ENCODE peak calls at places on chromosomes 6 and 20, in six cellular contexts. Q, L, D, P, T and M are unnamed samples.

GRCh38 chr6:13383280-13384163 is 55.2 kb upstream of the TBC1D7 start:
- DNase-seq in Q (no peak), L (peak), T (peak), P (no peak), D (no peak), M (peak)

GRCh38 chr6:11428895-11429294 is 108.7 kb upstream of the TMEM170B start:
- DNase-seq in P (peak), T (no peak), L (peak), Q (peak), D (no peak), M (peak)

GRCh38 chr20:31661625-31662371 is 24.1 kb downstream of the COX4I2 start:
- DNase-seq in Q (peak), P (peak), L (peak), T (peak), D (peak), M (peak)

GRCh38 chr6:47047479-47048411 is 5.6 kb upstream of the ADGRF1 start:
- DNase-seq in D (no peak), L (peak), T (peak), Q (peak), P (peak), M (peak)

GRCh38 chr6:3722211-3722621 is 29.3 kb downstream of the PXDC1 start:
- DNase-seq in P (peak), T (no peak), L (no peak), Q (no peak), D (no peak), M (no peak)

GRCh38 chr6:110720066-110720465 is 95.2 kb downstream of the CDK19 start:
- DNase-seq in D (no peak), P (no peak), L (peak), T (peak), Q (no peak), M (peak)

GRCh38 chr20:11047559-11047958 is 373.8 kb upstream of the JAG1 start:
- DNase-seq in Q (no peak), L (peak), T (peak), D (no peak), P (peak), M (peak)

GRCh38 chr6:52263709-52264320 is 19.5 kb upstream of the IL17F start:
- DNase-seq in T (peak), D (peak), L (peak), P (peak), Q (peak), M (peak)

GRCh38 chr6:36290668-36291620 is 21.1 kb downstream of the PNPLA1 start:
- DNase-seq in T (peak), Q (peak), L (peak), P (no peak), D (no peak), M (peak)

GRCh38 chr6:8905647-8906231 is 470.4 kb upstream of the SLC35B3 start:
- DNase-seq in L (no peak), D (no peak), Q (no peak), P (no peak), T (peak), M (peak)

GRCh38 chr6:16168858-16169257 is 40.0 kb downstream of the MYLIP start:
- DNase-seq in T (peak), D (no peak), P (peak), L (peak), Q (peak), M (no peak)
- TF ChIP-seq CTCF in T (peak), D (peak), P (peak), L (peak), Q (peak), M (peak)

GRCh38 chr6:69570126-69570525 is 226.7 kb downstream of the LMBRD1 start:
- DNase-seq in P (no peak), L (no peak), D (no peak), T (no peak), Q (no peak), M (no peak)

GRCh38 chr6:69571234-69571633 is 225.6 kb downstream of the LMBRD1 start:
- DNase-seq in D (no peak), L (no peak), Q (no peak), P (no peak), T (no peak), M (no peak)
- H3K4me3 ChIP-seq in D (no peak), L (no peak), Q (no peak), P (no peak), T (no peak), M (no peak)

GRCh38 chr20:17688965-17689364 is 6.9 kb upstream of the RRBP1 start:
- DNase-seq in P (no peak), L (no peak), D (no peak), Q (no peak), T (peak), M (no peak)

GRCh38 chr20:17690144-17690543 is 8.1 kb upstream of the RRBP1 start:
- DNase-seq in T (no peak), P (no peak), L (no peak), D (no peak), Q (no peak), M (no peak)

GRCh38 chr20:17685168-17685567 is 3.1 kb upstream of the RRBP1 start:
- DNase-seq in T (no peak), P (no peak), Q (no peak), L (no peak), D (no peak), M (peak)

GRCh38 chr20:17684077-17684888 is 2.2 kb upstream of the RRBP1 start:
- DNase-seq in Q (no peak), T (no peak), P (no peak), D (no peak), L (no peak), M (no peak)

DNA sequence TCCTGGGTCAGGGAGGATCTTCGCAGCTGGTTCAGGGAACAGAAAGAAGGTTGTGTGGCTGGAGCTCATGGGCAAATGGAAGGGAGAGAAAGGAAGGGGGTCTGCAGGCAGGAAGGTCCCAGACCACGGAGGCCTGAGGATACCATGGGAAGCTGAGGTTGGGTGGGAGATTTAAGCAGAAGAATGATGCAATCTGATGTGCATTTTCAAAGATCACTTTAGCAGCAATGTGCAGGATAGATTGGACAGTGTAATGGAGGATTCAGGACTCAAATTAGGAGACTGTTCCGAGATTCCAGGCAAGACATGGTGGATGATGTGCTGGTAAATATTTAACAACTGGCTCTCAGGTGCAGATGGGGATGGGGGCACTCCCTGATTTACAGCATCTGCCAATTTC is 5.8 kb upstream of the RRBP1 start:
- DNase-seq in D (no peak), P (no peak), L (no peak), Q (no peak), T (no peak), M (no peak)
- TF ChIP-seq CTCF in D (no peak), P (no peak), L (no peak), Q (no peak), T (no peak), M (no peak)

DNA sequence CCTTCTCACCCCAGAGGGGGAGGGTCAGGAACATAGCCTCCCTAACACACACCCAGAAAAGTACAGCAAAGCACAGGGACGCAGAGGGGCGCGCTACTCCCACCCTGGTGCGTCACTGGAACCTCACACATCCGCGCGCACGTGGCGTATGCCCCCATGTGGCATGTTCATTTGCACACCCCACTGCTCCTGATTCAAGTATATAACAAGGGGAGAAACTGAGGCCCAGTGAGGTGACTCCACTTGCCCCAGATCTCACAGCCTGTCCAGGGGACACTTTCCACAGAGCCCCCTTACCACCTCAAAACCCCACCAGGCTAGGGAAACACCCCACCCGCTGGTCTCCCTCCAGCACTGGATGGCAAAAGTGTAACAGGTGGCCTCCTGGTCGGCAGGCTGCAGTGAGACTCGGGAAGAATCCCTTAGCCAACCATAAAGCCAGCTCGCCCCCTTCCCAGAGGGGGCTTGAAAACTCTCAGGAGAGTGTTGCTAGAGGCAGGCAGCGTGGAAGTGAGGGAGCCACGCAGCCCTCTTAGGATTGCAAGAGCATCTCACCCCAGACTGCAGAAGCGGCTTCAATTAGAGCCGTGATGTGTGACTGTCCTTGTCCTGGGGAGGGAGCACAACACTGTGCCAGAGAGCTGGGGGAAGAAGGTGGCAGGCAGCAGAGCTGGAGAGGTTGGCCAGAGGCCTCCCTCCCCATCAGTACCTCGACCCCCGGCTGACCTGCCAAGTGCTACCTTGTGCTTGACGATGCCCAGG is at the start of gene GRM4:
- DNase-seq in T (no peak), P (no peak), Q (no peak), L (no peak), D (no peak), M (no peak)
- H3K4me3 ChIP-seq in T (peak), P (peak), Q (peak), L (peak), D (peak), M (peak)